ENCODE peak calls at places on chromosomes 3 and 15, in eight cellular contexts. One of them, this sample, is unnamed.

GRCh38 chr3:112746675-112747276 is 99.9 kb downstream of the CD200R1L start:
- DNase-seq in LoVo: no peak
- DNase-seq in frontal cortex: no peak
- DNase-seq in AG04450: no peak
- DNase-seq in NCI-H1436: no peak
- DNase-seq in T-cell: no peak
- DNase-seq in nucleus accumbens: no peak
- DNase-seq in progenitor cell of endocrine pancreas: no peak
- DNase-seq in this sample: no peak

GRCh38 chr3:15616053-15616452 is 14.5 kb downstream of the BTD start:
- DNase-seq in progenitor cell of endocrine pancreas: no peak
- DNase-seq in LoVo: no peak
- DNase-seq in NCI-H1436: no peak
- DNase-seq in T-cell: no peak
- DNase-seq in frontal cortex: no peak
- DNase-seq in nucleus accumbens: no peak
- DNase-seq in AG04450: no peak
- DNase-seq in this sample: no peak

GRCh38 chr15:64775551-64776401 is at the start of gene RBPMS2:
- DNase-seq in LoVo: peak; percentile 24
- DNase-seq in NCI-H1436: no peak
- DNase-seq in nucleus accumbens: no peak
- DNase-seq in frontal cortex: peak; percentile 55
- DNase-seq in progenitor cell of endocrine pancreas: peak; percentile 29
- DNase-seq in T-cell: no peak
- DNase-seq in AG04450: no peak
- DNase-seq in this sample: no peak

GRCh38 chr15:93063292-93063671 is 25.7 kb downstream of the RGMA start:
- DNase-seq in T-cell: no peak
- DNase-seq in frontal cortex: no peak
- DNase-seq in nucleus accumbens: no peak
- DNase-seq in progenitor cell of endocrine pancreas: no peak
- DNase-seq in NCI-H1436: no peak
- DNase-seq in LoVo: peak; percentile 58
- DNase-seq in AG04450: no peak
- DNase-seq in this sample: no peak

GRCh38 chr3:135694142-135694541 is 271.4 kb upstream of the PPP2R3A start:
- DNase-seq in AG04450: no peak
- DNase-seq in nucleus accumbens: no peak
- DNase-seq in LoVo: no peak
- DNase-seq in progenitor cell of endocrine pancreas: no peak
- DNase-seq in frontal cortex: no peak
- DNase-seq in NCI-H1436: peak; percentile 90
- DNase-seq in T-cell: no peak
- DNase-seq in this sample: no peak

GRCh38 chr15:43939070-43939469 is 112.3 kb downstream of the WDR76 start:
- DNase-seq in LoVo: peak; percentile 19
- DNase-seq in nucleus accumbens: no peak
- DNase-seq in progenitor cell of endocrine pancreas: no peak
- DNase-seq in T-cell: no peak
- DNase-seq in NCI-H1436: no peak
- DNase-seq in AG04450: no peak
- DNase-seq in frontal cortex: no peak
- DNase-seq in this sample: no peak

GRCh38 chr15:37134699-37135131 is 34.4 kb upstream of the MEIS2 start:
- DNase-seq in NCI-H1436: peak; percentile 13
- DNase-seq in AG04450: no peak
- DNase-seq in nucleus accumbens: no peak
- DNase-seq in LoVo: peak; percentile 27
- DNase-seq in T-cell: no peak
- DNase-seq in progenitor cell of endocrine pancreas: no peak
- DNase-seq in frontal cortex: no peak
- DNase-seq in this sample: no peak

GRCh38 chr3:157089455-157090221 is 70.3 kb downstream of the CCNL1 start:
- DNase-seq in progenitor cell of endocrine pancreas: no peak
- DNase-seq in NCI-H1436: no peak
- DNase-seq in nucleus accumbens: no peak
- DNase-seq in LoVo: peak; percentile 65
- DNase-seq in frontal cortex: peak; percentile 36
- DNase-seq in T-cell: peak; percentile 61
- DNase-seq in AG04450: no peak
- DNase-seq in this sample: no peak

GRCh38 chr3:10467904-10468610 is 37.3 kb downstream of the ATP2B2 start:
- DNase-seq in progenitor cell of endocrine pancreas: no peak
- DNase-seq in AG04450: no peak
- DNase-seq in T-cell: no peak
- DNase-seq in nucleus accumbens: no peak
- DNase-seq in LoVo: no peak
- DNase-seq in NCI-H1436: no peak
- DNase-seq in frontal cortex: no peak
- DNase-seq in this sample: no peak

GRCh38 chr3:12345141-12345561 is 56.3 kb downstream of the PPARG start:
- DNase-seq in nucleus accumbens: no peak
- DNase-seq in progenitor cell of endocrine pancreas: no peak
- DNase-seq in frontal cortex: no peak
- DNase-seq in NCI-H1436: no peak
- DNase-seq in LoVo: peak; percentile 63
- DNase-seq in AG04450: no peak
- DNase-seq in T-cell: no peak
- DNase-seq in this sample: no peak

GRCh38 chr3:52225452-52226228 is at the start of gene TLR9:
- DNase-seq in LoVo: no peak
- DNase-seq in frontal cortex: no peak
- DNase-seq in progenitor cell of endocrine pancreas: no peak
- DNase-seq in nucleus accumbens: no peak
- DNase-seq in AG04450: no peak
- DNase-seq in T-cell: no peak
- DNase-seq in NCI-H1436: peak; percentile 38
- DNase-seq in this sample: no peak

GRCh38 chr15:36271048-36271447 is 308.4 kb upstream of the CDIN1 start:
- DNase-seq in nucleus accumbens: no peak
- DNase-seq in LoVo: no peak
- DNase-seq in T-cell: no peak
- DNase-seq in NCI-H1436: no peak
- DNase-seq in frontal cortex: no peak
- DNase-seq in AG04450: no peak
- DNase-seq in progenitor cell of endocrine pancreas: no peak
- DNase-seq in this sample: no peak

GRCh38 chr3:185470323-185470722 is 28.5 kb downstream of the TMEM41A start:
- DNase-seq in LoVo: no peak
- DNase-seq in frontal cortex: no peak
- DNase-seq in T-cell: no peak
- DNase-seq in nucleus accumbens: no peak
- DNase-seq in NCI-H1436: no peak
- DNase-seq in AG04450: no peak
- DNase-seq in progenitor cell of endocrine pancreas: no peak
- DNase-seq in this sample: no peak

GRCh38 chr15:38474155-38474757 is 20.3 kb downstream of the FAM98B start:
- DNase-seq in frontal cortex: peak; percentile 44
- DNase-seq in T-cell: peak; percentile 15
- DNase-seq in nucleus accumbens: no peak
- DNase-seq in NCI-H1436: peak; percentile 57
- DNase-seq in progenitor cell of endocrine pancreas: no peak
- DNase-seq in AG04450: no peak
- DNase-seq in LoVo: peak; percentile 38
- DNase-seq in this sample: no peak

GRCh38 chr3:169604568-169604967 is 58.9 kb downstream of the MECOM start:
- DNase-seq in nucleus accumbens: no peak
- DNase-seq in frontal cortex: no peak
- DNase-seq in LoVo: no peak
- DNase-seq in NCI-H1436: no peak
- DNase-seq in AG04450: no peak
- DNase-seq in T-cell: no peak
- DNase-seq in progenitor cell of endocrine pancreas: no peak
- DNase-seq in this sample: no peak

GRCh38 chr3:99878005-99878404 is 60.3 kb downstream of the CMSS1 start:
- DNase-seq in nucleus accumbens: no peak
- DNase-seq in progenitor cell of endocrine pancreas: no peak
- DNase-seq in NCI-H1436: no peak
- DNase-seq in T-cell: no peak
- DNase-seq in frontal cortex: no peak
- DNase-seq in LoVo: peak; percentile 5
- DNase-seq in AG04450: no peak
- DNase-seq in this sample: no peak

GRCh38 chr15:79440355-79440908 is 8.3 kb downstream of the MINAR1 start:
- DNase-seq in frontal cortex: no peak
- DNase-seq in nucleus accumbens: no peak
- DNase-seq in NCI-H1436: no peak
- DNase-seq in progenitor cell of endocrine pancreas: no peak
- DNase-seq in LoVo: no peak
- DNase-seq in T-cell: no peak
- DNase-seq in AG04450: no peak
- DNase-seq in this sample: no peak

GRCh38 chr3:18302517-18302916 is 122.6 kb downstream of the SATB1 start:
- DNase-seq in LoVo: no peak
- DNase-seq in NCI-H1436: no peak
- DNase-seq in progenitor cell of endocrine pancreas: no peak
- DNase-seq in AG04450: no peak
- DNase-seq in nucleus accumbens: no peak
- DNase-seq in T-cell: no peak
- DNase-seq in frontal cortex: no peak
- DNase-seq in this sample: no peak

GRCh38 chr3:125039897-125040175 is 16.0 kb downstream of the HEG1 start:
- DNase-seq in T-cell: no peak
- DNase-seq in NCI-H1436: no peak
- DNase-seq in LoVo: no peak
- DNase-seq in frontal cortex: no peak
- DNase-seq in progenitor cell of endocrine pancreas: no peak
- DNase-seq in nucleus accumbens: no peak
- DNase-seq in AG04450: no peak
- DNase-seq in this sample: no peak

GRCh38 chr3:24259901-24260512 is 234.6 kb downstream of the THRB start:
- DNase-seq in NCI-H1436: no peak
- DNase-seq in nucleus accumbens: no peak
- DNase-seq in frontal cortex: no peak
- DNase-seq in AG04450: no peak
- DNase-seq in T-cell: no peak
- DNase-seq in LoVo: no peak
- DNase-seq in progenitor cell of endocrine pancreas: no peak
- DNase-seq in this sample: no peak

GRCh38 chr3:74651239-74651638 is 36.8 kb upstream of the CNTN3 start:
- DNase-seq in progenitor cell of endocrine pancreas: no peak
- DNase-seq in nucleus accumbens: no peak
- DNase-seq in NCI-H1436: no peak
- DNase-seq in frontal cortex: no peak
- DNase-seq in LoVo: no peak
- DNase-seq in T-cell: no peak
- DNase-seq in AG04450: no peak
- DNase-seq in this sample: no peak

GRCh38 chr3:186510374-186511079 is 33.7 kb downstream of the CRYGS start:
- DNase-seq in progenitor cell of endocrine pancreas: no peak
- DNase-seq in frontal cortex: no peak
- DNase-seq in T-cell: no peak
- DNase-seq in nucleus accumbens: no peak
- DNase-seq in LoVo: no peak
- DNase-seq in AG04450: no peak
- DNase-seq in NCI-H1436: no peak
- DNase-seq in this sample: no peak

GRCh38 chr3:37743974-37744373 is 117.7 kb upstream of the CTDSPL start:
- DNase-seq in AG04450: no peak
- DNase-seq in T-cell: no peak
- DNase-seq in LoVo: no peak
- DNase-seq in progenitor cell of endocrine pancreas: no peak
- DNase-seq in NCI-H1436: no peak
- DNase-seq in frontal cortex: no peak
- DNase-seq in nucleus accumbens: no peak
- DNase-seq in this sample: no peak

GRCh38 chr3:105772635-105773034 is 96.2 kb downstream of the CBLB start:
- DNase-seq in AG04450: no peak
- DNase-seq in LoVo: no peak
- DNase-seq in NCI-H1436: no peak
- DNase-seq in progenitor cell of endocrine pancreas: no peak
- DNase-seq in T-cell: no peak
- DNase-seq in nucleus accumbens: no peak
- DNase-seq in frontal cortex: no peak
- DNase-seq in this sample: no peak

GRCh38 chr3:122931636-122932035 is 95.9 kb downstream of the SEMA5B start:
- DNase-seq in LoVo: no peak
- DNase-seq in frontal cortex: no peak
- DNase-seq in AG04450: no peak
- DNase-seq in T-cell: no peak
- DNase-seq in progenitor cell of endocrine pancreas: no peak
- DNase-seq in NCI-H1436: no peak
- DNase-seq in nucleus accumbens: no peak
- DNase-seq in this sample: no peak

GRCh38 chr15:47949815-47950214 is 171.0 kb upstream of the SLC24A5 start:
- DNase-seq in nucleus accumbens: no peak
- DNase-seq in T-cell: no peak
- DNase-seq in progenitor cell of endocrine pancreas: no peak
- DNase-seq in NCI-H1436: no peak
- DNase-seq in LoVo: no peak
- DNase-seq in frontal cortex: no peak
- DNase-seq in AG04450: no peak
- DNase-seq in this sample: no peak

GRCh38 chr15:33766329-33766728 is 202.0 kb upstream of the CHRM5 start:
- DNase-seq in AG04450: no peak
- DNase-seq in LoVo: no peak
- DNase-seq in T-cell: no peak
- DNase-seq in nucleus accumbens: no peak
- DNase-seq in progenitor cell of endocrine pancreas: no peak
- DNase-seq in frontal cortex: no peak
- DNase-seq in NCI-H1436: no peak
- DNase-seq in this sample: no peak

GRCh38 chr15:81516461-81516860 is 142.4 kb upstream of the TMC3 start:
- DNase-seq in AG04450: no peak
- DNase-seq in nucleus accumbens: no peak
- DNase-seq in frontal cortex: no peak
- DNase-seq in T-cell: no peak
- DNase-seq in LoVo: no peak
- DNase-seq in progenitor cell of endocrine pancreas: no peak
- DNase-seq in NCI-H1436: no peak
- DNase-seq in this sample: no peak

GRCh38 chr3:125132815-125133214 is 77.0 kb upstream of the HEG1 start:
- DNase-seq in NCI-H1436: no peak
- DNase-seq in T-cell: no peak
- DNase-seq in progenitor cell of endocrine pancreas: no peak
- DNase-seq in LoVo: no peak
- DNase-seq in AG04450: no peak
- DNase-seq in frontal cortex: no peak
- DNase-seq in nucleus accumbens: no peak
- DNase-seq in this sample: no peak

GRCh38 chr15:90286678-90287077 is 21.2 kb downstream of the NGRN start:
- DNase-seq in LoVo: no peak
- DNase-seq in NCI-H1436: no peak
- DNase-seq in T-cell: peak; percentile 30
- DNase-seq in AG04450: no peak
- DNase-seq in frontal cortex: no peak
- DNase-seq in progenitor cell of endocrine pancreas: no peak
- DNase-seq in nucleus accumbens: no peak
- DNase-seq in this sample: no peak

GRCh38 chr3:157447026-157447694 is 10.5 kb downstream of the PTX3 start:
- DNase-seq in AG04450: no peak
- DNase-seq in frontal cortex: no peak
- DNase-seq in nucleus accumbens: no peak
- DNase-seq in progenitor cell of endocrine pancreas: no peak
- DNase-seq in LoVo: no peak
- DNase-seq in T-cell: no peak
- DNase-seq in NCI-H1436: no peak
- DNase-seq in this sample: no peak

GRCh38 chr15:95995375-95996168 is 334.9 kb upstream of the NR2F2 start:
- DNase-seq in LoVo: no peak
- DNase-seq in NCI-H1436: no peak
- DNase-seq in T-cell: no peak
- DNase-seq in progenitor cell of endocrine pancreas: no peak
- DNase-seq in nucleus accumbens: no peak
- DNase-seq in AG04450: no peak
- DNase-seq in frontal cortex: no peak
- DNase-seq in this sample: no peak

GRCh38 chr3:63051920-63052319 is 176.7 kb upstream of the CADPS start:
- DNase-seq in AG04450: no peak
- DNase-seq in T-cell: no peak
- DNase-seq in NCI-H1436: no peak
- DNase-seq in progenitor cell of endocrine pancreas: no peak
- DNase-seq in nucleus accumbens: no peak
- DNase-seq in LoVo: no peak
- DNase-seq in frontal cortex: no peak
- DNase-seq in this sample: no peak

GRCh38 chr15:31268911-31269784 is 57.5 kb upstream of the KLF13 start:
- DNase-seq in AG04450: no peak
- DNase-seq in nucleus accumbens: no peak
- DNase-seq in frontal cortex: no peak
- DNase-seq in NCI-H1436: no peak
- DNase-seq in progenitor cell of endocrine pancreas: peak; percentile 3
- DNase-seq in LoVo: peak; percentile 61
- DNase-seq in T-cell: no peak
- DNase-seq in this sample: no peak

This sample was measured in NCI-H1048.